ENCODE peak calls at places on chromosomes 2 and 18, in eight cellular contexts. S is colonic mucosa, K is adipocyte, J is Peyer's patch, P is IMR-90, M is Caco-2, I is body of pancreas, W is transverse colon. U is an unnamed sample.

GRCh38 chr18:23812566-23813440 is 123.5 kb downstream of the LAMA3 start:
- DNase-seq in P (peak; percentile 19), I (no peak), W (no peak), J (no peak), M (no peak), K (peak; percentile 75), S (no peak), U (no peak)

GRCh38 chr2:218744615-218745014 is 34.0 kb downstream of the TTLL4 start:
- DNase-seq in K (no peak), I (no peak), M (no peak), P (no peak), J (no peak), W (no peak), S (no peak), U (no peak)

GRCh38 chr18:72502671-72503431 is 41.3 kb downstream of the CBLN2 start:
- DNase-seq in P (no peak), J (no peak), W (no peak), I (no peak), M (no peak), K (no peak), S (no peak), U (no peak)

GRCh38 chr2:200399046-200399445 is 92.6 kb downstream of the SPATS2L start:
- DNase-seq in K (peak; percentile 43), J (no peak), W (no peak), S (no peak), M (no peak), P (peak; percentile 84), I (no peak), U (no peak)

GRCh38 chr2:69716555-69717120 is 25.3 kb upstream of the ANXA4 start:
- DNase-seq in S (no peak), W (no peak), M (no peak), J (no peak), P (peak; percentile 71), I (no peak), K (peak; percentile 30), U (no peak)

GRCh38 chr2:177143444-177143843 is 69.2 kb upstream of the HNRNPA3 start:
- DNase-seq in S (no peak), I (no peak), K (peak; percentile 63), P (peak; percentile 66), J (no peak), W (no peak), M (peak; percentile 16), U (no peak)

GRCh38 chr2:241818229-241818942 is 9.4 kb downstream of the NEU4 start:
- DNase-seq in M (no peak), I (no peak), P (no peak), S (no peak), W (peak; percentile 9), K (no peak), J (no peak), U (peak; percentile 6)

GRCh38 chr2:46325178-46325928 is 28.1 kb downstream of the EPAS1 start:
- DNase-seq in J (no peak), S (no peak), I (no peak), W (no peak), M (no peak), P (peak; percentile 60), K (no peak), U (no peak)

GRCh38 chr2:53515435-53516332 is 251.9 kb upstream of the CHAC2 start:
- DNase-seq in M (no peak), P (peak; percentile 20), J (no peak), W (no peak), S (no peak), I (peak; percentile 51), K (no peak), U (no peak)

GRCh38 chr2:108565778-108566375 is 31.6 kb downstream of the LIMS1 start:
- DNase-seq in S (no peak), P (no peak), K (no peak), W (no peak), J (no peak), M (no peak), I (no peak), U (no peak)

GRCh38 chr2:31243053-31243452 is 9.1 kb downstream of the EHD3 start:
- DNase-seq in W (no peak), S (no peak), I (no peak), P (no peak), J (no peak), K (no peak), M (no peak), U (no peak)

GRCh38 chr18:11520536-11520935 is 88.9 kb upstream of the SLC35G4 start:
- DNase-seq in K (no peak), W (no peak), P (no peak), M (no peak), J (no peak), S (no peak), I (no peak), U (no peak)

GRCh38 chr2:210899131-210899530 is 342.7 kb downstream of the CPS1 start:
- DNase-seq in S (no peak), J (no peak), M (no peak), I (no peak), W (no peak), K (no peak), P (no peak), U (no peak)

GRCh38 chr2:62303818-62304217 is 107.9 kb downstream of the B3GNT2 start:
- DNase-seq in M (no peak), J (no peak), K (no peak), P (no peak), W (no peak), S (no peak), I (no peak), U (no peak)

GRCh38 chr2:147501973-147502372 is 342.9 kb upstream of the ACVR2A start:
- DNase-seq in K (no peak), S (no peak), M (no peak), J (no peak), P (no peak), I (no peak), W (no peak), U (no peak)

GRCh38 chr18:3747176-3747973 is 297.4 kb downstream of the TGIF1 start:
- DNase-seq in W (no peak), S (no peak), J (peak; percentile 54), P (peak; percentile 77), I (no peak), M (no peak), K (peak; percentile 2), U (no peak)

GRCh38 chr2:30162821-30163220 is 16.0 kb downstream of the YPEL5 start:
- DNase-seq in S (no peak), M (no peak), J (no peak), I (no peak), W (no peak), P (no peak), K (no peak), U (no peak)

GRCh38 chr2:100895402-100895801 is 75.5 kb downstream of the NPAS2 start:
- DNase-seq in W (peak; percentile 76), M (no peak), I (peak; percentile 91), K (no peak), S (peak; percentile 72), P (no peak), J (no peak), U (no peak)

DNA sequence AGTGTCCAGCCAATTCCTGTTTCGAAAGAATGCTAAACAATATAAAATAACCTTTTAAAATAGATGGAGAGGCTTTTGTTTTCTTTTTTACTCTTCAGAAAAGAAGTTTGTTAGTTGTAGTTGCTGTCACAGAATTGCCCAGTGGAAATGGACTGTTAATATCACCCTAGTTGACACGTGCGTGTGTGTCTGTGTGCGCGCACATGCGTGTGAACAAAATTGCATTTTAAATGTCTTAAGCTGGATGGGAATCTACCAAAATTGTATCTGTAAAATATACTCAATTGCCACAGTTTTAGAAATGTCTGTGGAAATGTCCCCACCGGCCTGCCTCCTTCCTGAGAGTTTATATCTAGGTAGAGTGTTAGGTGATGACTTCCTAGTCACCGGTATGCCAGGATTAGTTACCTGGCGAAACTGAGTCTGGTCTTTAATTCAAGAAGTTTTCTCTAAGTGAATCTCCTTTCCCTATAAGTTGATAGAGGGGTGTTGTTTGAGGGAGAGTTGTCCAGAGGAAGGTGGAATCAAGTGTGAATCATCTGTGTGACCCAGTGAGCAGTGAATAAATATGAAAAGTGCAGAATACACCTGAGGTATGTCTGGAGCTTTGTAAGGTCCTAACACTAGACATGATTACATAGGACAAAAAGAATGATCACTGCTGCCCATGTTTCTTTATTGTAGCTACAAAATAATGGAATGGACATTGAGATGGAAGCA is 11.0 kb downstream of the POU3F3 start:
- DNase-seq in W (no peak), M (no peak), K (no peak), P (no peak), J (no peak), S (no peak), I (no peak), U (no peak)
- H3K4me1 ChIP-seq in W (peaks cover 10% of the 10 kb centered on the region), M (no peaks in the 10 kb centered on the region), K (no peaks in the 10 kb centered on the region), P (no peaks in the 10 kb centered on the region), J (no peaks in the 10 kb centered on the region), S (peaks cover 5% of the 10 kb centered on the region), I (peaks cover 30% of the 10 kb centered on the region), U (no peaks in the 10 kb centered on the region)

DNA sequence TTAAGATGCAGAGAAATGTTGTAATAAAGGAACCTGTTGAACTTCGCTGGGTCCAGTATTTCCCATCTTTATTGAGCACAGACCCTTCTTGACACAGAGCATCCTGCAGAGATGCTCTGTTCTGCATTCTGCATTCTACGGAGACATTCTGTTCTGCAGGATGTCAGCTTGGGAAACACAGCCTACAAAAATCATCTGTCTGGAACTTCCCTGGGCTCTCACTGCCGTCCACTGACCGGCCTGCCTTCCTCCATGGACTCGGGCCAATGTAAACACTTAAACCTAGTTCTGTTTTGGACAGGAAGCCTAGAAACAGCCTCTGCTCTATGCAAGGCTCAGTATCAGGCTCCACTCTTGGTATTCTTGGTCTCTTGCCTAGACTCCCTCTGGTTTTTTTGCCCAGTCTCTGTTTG is 90.0 kb upstream of the PPP1CB start:
- DNase-seq in I (peak; percentile 73), K (peak; percentile 76), J (peak; percentile 75), P (peak; percentile 88), M (no peak), S (peak; percentile 85), W (peak; percentile 75), U (peak; percentile 65)
- H3K4me1 ChIP-seq in I (peaks cover 49% of the 10 kb centered on the region), K (peaks cover 58% of the 10 kb centered on the region), J (no peaks in the 10 kb centered on the region), P (peaks cover 34% of the 10 kb centered on the region), M (peaks cover 47% of the 10 kb centered on the region), S (peaks cover 13% of the 10 kb centered on the region), W (peaks cover 71% of the 10 kb centered on the region), U (peaks cover 58% of the 10 kb centered on the region)

GRCh38 chr2:144514731-144515424 is 5.0 kb downstream of the ZEB2 start:
- DNase-seq in M (no peak), J (no peak), W (no peak), P (no peak), K (no peak), S (no peak), I (no peak), U (no peak)
- H3K4me1 ChIP-seq in M (no peaks in the 10 kb centered on the region), J (no peaks in the 10 kb centered on the region), W (no peaks in the 10 kb centered on the region), P (peaks cover 13% of the 10 kb centered on the region), K (peaks cover 47% of the 10 kb centered on the region), S (no peaks in the 10 kb centered on the region), I (peaks cover 21% of the 10 kb centered on the region), U (no peaks in the 10 kb centered on the region)

GRCh38 chr2:55097083-55097461 is 46.8 kb upstream of the RTN4 start:
- DNase-seq in W (no peak), M (no peak), J (no peak), P (no peak), S (no peak), K (no peak), I (no peak), U (no peak)

GRCh38 chr2:55099493-55099877 is 49.2 kb upstream of the RTN4 start:
- DNase-seq in M (no peak), K (no peak), S (no peak), P (no peak), I (no peak), W (no peak), J (no peak), U (no peak)

GRCh38 chr2:55096586-55096985 is 46.3 kb upstream of the RTN4 start:
- DNase-seq in S (no peak), I (no peak), J (no peak), M (no peak), P (no peak), W (no peak), K (no peak), U (no peak)

GRCh38 chr2:55099878-55100820 is 49.9 kb upstream of the RTN4 start:
- DNase-seq in W (no peak), P (peak; percentile 84), M (no peak), K (peak; percentile 90), J (no peak), S (no peak), I (no peak), U (no peak)

GRCh38 chr2:55097462-55098410 is 47.5 kb upstream of the RTN4 start:
- DNase-seq in M (no peak), S (no peak), J (peak; percentile 75), P (no peak), I (no peak), K (no peak), W (no peak), U (no peak)
- H3K4me1 ChIP-seq in M (peaks cover 32% of the 10 kb centered on the region), S (peaks cover 3% of the 10 kb centered on the region), J (no peaks in the 10 kb centered on the region), P (peaks cover 34% of the 10 kb centered on the region), I (peaks cover 33% of the 10 kb centered on the region), K (peaks cover 68% of the 10 kb centered on the region), W (peaks cover 22% of the 10 kb centered on the region), U (peaks cover 22% of the 10 kb centered on the region)

U was measured in tibial nerve.